ENCODE peak calls at places on chromosomes 12 and 14, in nine cellular contexts. U, J, C, A, D, Z, X, Q and L are unnamed samples.

GRCh38 chr12:128712622-128713021 is 111.1 kb downstream of the SLC15A4 start:
- DNase-seq in U (no peak), J (no peak), C (no peak), A (no peak), D (no peak), Z (no peak), X (no peak), Q (no peak), L (no peak)

GRCh38 chr14:24079521-24080141 is 8.3 kb downstream of the CPNE6 start:
- DNase-seq in U (no peak), J (no peak), C (no peak), A (no peak), D (no peak), Z (no peak), X (no peak), Q (no peak), L (no peak)

GRCh38 chr12:32196250-32197198 is 89.9 kb downstream of the BICD1 start:
- DNase-seq in U (no peak), J (no peak), C (no peak), A (no peak), D (no peak), Z (no peak), X (no peak), Q (no peak), L (no peak)

GRCh38 chr12:50017653-50018052 is 7.6 kb downstream of the RACGAP1 start:
- DNase-seq in U (no peak), J (no peak), C (no peak), A (peak; percentile 80), D (no peak), Z (no peak), X (no peak), Q (no peak), L (no peak)

GRCh38 chr14:76090611-76091010 is 61.1 kb upstream of the GPATCH2L start:
- DNase-seq in U (no peak), J (no peak), C (no peak), A (no peak), D (no peak), Z (no peak), X (no peak), Q (no peak), L (no peak)

GRCh38 chr14:35336171-35337073 is 44.2 kb downstream of the PSMA6 start:
- DNase-seq in U (peak; percentile 94), J (peak; percentile 59), C (peak; percentile 99), A (peak; percentile 99), D (no peak), Z (peak; percentile 93), X (peak; percentile 91), Q (no peak), L (peak; percentile 95)

GRCh38 chr14:50560929-50561280 is 960 bp downstream of the ATL1 start:
- DNase-seq in U (peak; percentile 87), J (peak; percentile 36), C (peak; percentile 90), A (peak; percentile 70), D (peak; percentile 11), Z (peak; percentile 82), X (peak; percentile 79), Q (peak; percentile 85), L (peak; percentile 85)

GRCh38 chr12:19186722-19187661 is 57.5 kb downstream of the PLEKHA5 start:
- DNase-seq in U (no peak), J (no peak), C (no peak), A (peak; percentile 76), D (peak; percentile 6), Z (no peak), X (peak; percentile 32), Q (no peak), L (no peak)

GRCh38 chr12:3252416-3252815 is 175.2 kb downstream of the TSPAN9 start:
- DNase-seq in U (peak; percentile 95), J (peak; percentile 65), C (peak; percentile 94), A (peak; percentile 86), D (no peak), Z (peak; percentile 73), X (peak; percentile 92), Q (peak; percentile 72), L (peak; percentile 95)

GRCh38 chr12:124059752-124060151 is 86.7 kb downstream of the ZNF664 start:
- DNase-seq in U (no peak), J (no peak), C (no peak), A (no peak), D (no peak), Z (no peak), X (no peak), Q (no peak), L (no peak)

GRCh38 chr12:47910486-47910885 is 5.7 kb upstream of the VDR start:
- DNase-seq in U (no peak), J (no peak), C (no peak), A (peak; percentile 83), D (no peak), Z (peak; percentile 17), X (no peak), Q (no peak), L (no peak)

GRCh38 chr12:45794422-45794821 is 64.9 kb downstream of the ARID2 start:
- DNase-seq in U (no peak), J (no peak), C (no peak), A (no peak), D (no peak), Z (no peak), X (no peak), Q (no peak), L (no peak)

GRCh38 chr12:116977465-116978380 is 67.0 kb downstream of the FBXW8 start:
- DNase-seq in U (no peak), J (no peak), C (no peak), A (no peak), D (no peak), Z (no peak), X (no peak), Q (no peak), L (no peak)

GRCh38 chr12:56028511-56029165 is 7.8 kb downstream of the IKZF4 start:
- DNase-seq in U (no peak), J (no peak), C (no peak), A (peak; percentile 50), D (no peak), Z (no peak), X (no peak), Q (no peak), L (no peak)

GRCh38 chr12:62217466-62218194 is 42.6 kb upstream of the USP15 start:
- DNase-seq in U (no peak), J (no peak), C (no peak), A (no peak), D (no peak), Z (no peak), X (no peak), Q (no peak), L (no peak)

GRCh38 chr12:99948380-99948779 is 36.4 kb downstream of the ANKS1B start:
- DNase-seq in U (no peak), J (no peak), C (no peak), A (no peak), D (no peak), Z (no peak), X (no peak), Q (no peak), L (no peak)

GRCh38 chr14:80356413-80356812 is 145.1 kb upstream of the DIO2 start:
- DNase-seq in U (no peak), J (peak; percentile 3), C (no peak), A (peak; percentile 49), D (no peak), Z (no peak), X (no peak), Q (no peak), L (no peak)

GRCh38 chr12:31732926-31733548 is 4.2 kb upstream of the AMN1 start:
- DNase-seq in U (no peak), J (no peak), C (no peak), A (peak; percentile 80), D (no peak), Z (no peak), X (no peak), Q (no peak), L (no peak)

GRCh38 chr12:64781374-64782029 is 22.3 kb upstream of the GNS start:
- DNase-seq in U (no peak), J (no peak), C (no peak), A (no peak), D (no peak), Z (peak; percentile 52), X (no peak), Q (no peak), L (no peak)

DNA sequence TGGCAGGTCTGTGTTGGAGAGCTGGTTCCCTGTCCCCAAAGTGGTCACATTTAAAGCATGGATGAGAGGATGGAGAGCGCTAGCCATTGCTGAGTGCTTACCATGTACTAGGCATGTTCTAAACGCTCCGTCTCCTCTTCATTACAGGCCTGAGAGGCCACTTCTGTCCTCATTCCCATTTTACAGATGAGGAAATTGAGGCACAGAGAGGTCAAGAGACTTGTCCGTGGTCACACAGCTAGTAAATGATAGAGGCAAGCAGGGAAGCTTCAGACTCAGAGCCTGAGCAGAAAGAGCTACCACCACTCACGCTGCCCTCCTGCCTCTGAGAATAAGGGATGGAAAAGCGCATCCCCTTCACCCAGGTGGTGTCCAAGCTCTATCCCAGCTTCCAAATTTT is 64.3 kb downstream of the SLC25A47 start:
- DNase-seq in U (no peak), J (no peak), C (no peak), A (no peak), D (no peak), Z (no peak), X (no peak), Q (no peak), L (no peak)
- H3K27ac ChIP-seq in U (no peak overlapping the region), J (no peak overlapping the region), C (no peak overlapping the region), A (no peak overlapping the region), D (no peak overlapping the region), Z (peak overlapping the region; percentile 77), X (no peak overlapping the region), Q (no peak overlapping the region), L (no peak overlapping the region)

GRCh38 chr12:66314278-66314677 is 12.0 kb downstream of the HELB start:
- DNase-seq in U (no peak), J (no peak), C (no peak), A (no peak), D (no peak), Z (no peak), X (no peak), Q (no peak), L (no peak)

DNA sequence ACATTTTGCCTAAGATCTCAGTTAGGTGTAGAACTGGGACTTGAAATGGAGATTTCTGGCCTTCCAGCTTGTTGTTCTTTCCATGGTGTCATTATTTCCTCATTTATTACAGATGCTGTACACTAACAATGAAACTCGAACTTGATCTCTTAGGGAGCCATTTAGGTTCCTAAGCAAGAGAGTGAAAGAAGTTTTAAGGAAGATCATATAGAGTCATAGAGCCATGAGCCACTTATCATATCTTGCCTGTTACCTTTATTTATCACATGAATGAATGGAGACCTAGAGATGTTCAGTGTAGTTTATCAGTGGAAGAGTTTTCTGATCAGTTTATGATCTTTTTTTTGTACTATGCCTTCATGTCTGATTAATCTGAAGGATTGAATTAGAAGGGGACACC is 9.9 kb downstream of the HELB start:
- DNase-seq in U (no peak), J (no peak), C (no peak), A (no peak), D (no peak), Z (no peak), X (no peak), Q (no peak), L (no peak)
- H3K4me3 ChIP-seq in U (no peak overlapping the region), J (no peak overlapping the region), C (no peak overlapping the region), A (no peak overlapping the region), D (peak overlapping the region; percentile 19), Z (no peak overlapping the region), X (no peak overlapping the region), Q (no peak overlapping the region), L (no peak overlapping the region)

GRCh38 chr12:89707623-89707991 is 1.0 kb downstream of the ATP2B1 start:
- DNase-seq in U (peak; percentile 59), J (no peak), C (no peak), A (no peak), D (peak; percentile 5), Z (peak; percentile 35), X (peak; percentile 24), Q (no peak), L (no peak)
- H3K27ac ChIP-seq in U (peak overlapping the region; percentile 94), J (peak overlapping the region; percentile 47), C (peak overlapping the region; percentile 95), A (no peak overlapping the region), D (peak overlapping the region; percentile 97), Z (peak overlapping the region; percentile 99), X (peak overlapping the region; percentile 95), Q (peak overlapping the region; percentile 98), L (peak overlapping the region; percentile 99)

GRCh38 chr12:132474237-132474741 is 15.7 kb upstream of the FBRSL1 start:
- DNase-seq in U (peak; percentile 56), J (no peak), C (no peak), A (no peak), D (no peak), Z (no peak), X (no peak), Q (no peak), L (no peak)
- H3K4me3 ChIP-seq in U (no peak overlapping the region), J (no peak overlapping the region), C (peak overlapping the region; percentile 4), A (no peak overlapping the region), D (no peak overlapping the region), Z (no peak overlapping the region), X (peak overlapping the region; percentile 41), Q (no peak overlapping the region), L (no peak overlapping the region)